ENCODE peak calls at places on chromosomes 3 and 15, in six cellular contexts. One of them, this sample, is unnamed.

GRCh38 chr3:70947584-70947983 is 635.1 kb upstream of the MDFIC2 start:
- DNase-seq in cardiac fibroblast: peak; percentile 38
- DNase-seq in GM06990: no peak
- DNase-seq in transverse colon: no peak
- DNase-seq in IMR-90: no peak
- DNase-seq in adrenal gland: peak; percentile 37
- DNase-seq in this sample: no peak

GRCh38 chr15:89615135-89615534 is 39.9 kb downstream of the TICRR start:
- DNase-seq in cardiac fibroblast: no peak
- DNase-seq in GM06990: no peak
- DNase-seq in transverse colon: no peak
- DNase-seq in IMR-90: no peak
- DNase-seq in adrenal gland: no peak
- DNase-seq in this sample: no peak

GRCh38 chr15:72229076-72229946 is 1.7 kb downstream of the PKM start:
- DNase-seq in cardiac fibroblast: peak; percentile 65
- DNase-seq in GM06990: peak; percentile 42
- DNase-seq in transverse colon: no peak
- DNase-seq in IMR-90: peak; percentile 24
- DNase-seq in adrenal gland: no peak
- DNase-seq in this sample: no peak

GRCh38 chr3:12449889-12450682 is 34.2 kb upstream of the TSEN2 start:
- DNase-seq in cardiac fibroblast: no peak
- DNase-seq in GM06990: no peak
- DNase-seq in transverse colon: no peak
- DNase-seq in IMR-90: no peak
- DNase-seq in adrenal gland: no peak
- DNase-seq in this sample: no peak

GRCh38 chr3:72058493-72059081 is 273.6 kb upstream of the PROK2 start:
- DNase-seq in cardiac fibroblast: no peak
- DNase-seq in GM06990: no peak
- DNase-seq in transverse colon: no peak
- DNase-seq in IMR-90: no peak
- DNase-seq in adrenal gland: no peak
- DNase-seq in this sample: no peak

GRCh38 chr3:187252311-187252710 is 39.2 kb downstream of the MASP1 start:
- DNase-seq in cardiac fibroblast: no peak
- DNase-seq in GM06990: no peak
- DNase-seq in transverse colon: no peak
- DNase-seq in IMR-90: peak; percentile 55
- DNase-seq in adrenal gland: no peak
- DNase-seq in this sample: no peak

GRCh38 chr3:47645551-47645950 is 66.9 kb upstream of the CSPG5 start:
- DNase-seq in cardiac fibroblast: no peak
- DNase-seq in GM06990: no peak
- DNase-seq in transverse colon: no peak
- DNase-seq in IMR-90: peak; percentile 35
- DNase-seq in adrenal gland: no peak
- DNase-seq in this sample: no peak

GRCh38 chr3:196624907-196625306 is 14.6 kb upstream of the NRROS start:
- DNase-seq in cardiac fibroblast: no peak
- DNase-seq in GM06990: no peak
- DNase-seq in transverse colon: no peak
- DNase-seq in IMR-90: no peak
- DNase-seq in adrenal gland: peak; percentile 59
- DNase-seq in this sample: no peak

GRCh38 chr3:146133436-146133835 is 27.5 kb downstream of the PLOD2 start:
- DNase-seq in cardiac fibroblast: peak; percentile 58
- DNase-seq in GM06990: no peak
- DNase-seq in transverse colon: no peak
- DNase-seq in IMR-90: peak; percentile 16
- DNase-seq in adrenal gland: no peak
- DNase-seq in this sample: no peak

GRCh38 chr3:75176886-75177285 is 487.2 kb upstream of the FRG2C start:
- DNase-seq in cardiac fibroblast: no peak
- DNase-seq in GM06990: no peak
- DNase-seq in transverse colon: no peak
- DNase-seq in IMR-90: no peak
- DNase-seq in adrenal gland: no peak
- DNase-seq in this sample: no peak

GRCh38 chr15:59549339-59549807 is 62.2 kb upstream of the GCNT3 start:
- DNase-seq in cardiac fibroblast: no peak
- DNase-seq in GM06990: no peak
- DNase-seq in transverse colon: peak; percentile 41
- DNase-seq in IMR-90: no peak
- DNase-seq in adrenal gland: no peak
- DNase-seq in this sample: no peak

GRCh38 chr3:41327718-41328117 is 128.4 kb downstream of the CTNNB1 start:
- DNase-seq in cardiac fibroblast: peak; percentile 66
- DNase-seq in GM06990: no peak
- DNase-seq in transverse colon: no peak
- DNase-seq in IMR-90: peak; percentile 26
- DNase-seq in adrenal gland: no peak
- DNase-seq in this sample: no peak

GRCh38 chr15:45719490-45719889 is 84.7 kb downstream of the SQOR start:
- DNase-seq in cardiac fibroblast: peak; percentile 45
- DNase-seq in GM06990: no peak
- DNase-seq in transverse colon: no peak
- DNase-seq in IMR-90: peak; percentile 7
- DNase-seq in adrenal gland: peak; percentile 33
- DNase-seq in this sample: no peak

GRCh38 chr3:134897391-134898131 is 102.5 kb downstream of the EPHB1 start:
- DNase-seq in cardiac fibroblast: no peak
- DNase-seq in GM06990: no peak
- DNase-seq in transverse colon: no peak
- DNase-seq in IMR-90: no peak
- DNase-seq in adrenal gland: no peak
- DNase-seq in this sample: no peak

GRCh38 chr3:194489736-194490612 is 3.2 kb upstream of the ATP13A3 start:
- DNase-seq in cardiac fibroblast: peak; percentile 78
- DNase-seq in GM06990: peak; percentile 54
- DNase-seq in transverse colon: no peak
- DNase-seq in IMR-90: peak; percentile 62
- DNase-seq in adrenal gland: no peak
- DNase-seq in this sample: no peak

GRCh38 chr15:74387141-74387541 is 19.7 kb upstream of the CYP11A1 start:
- DNase-seq in cardiac fibroblast: no peak
- DNase-seq in GM06990: no peak
- DNase-seq in transverse colon: no peak
- DNase-seq in IMR-90: no peak
- DNase-seq in adrenal gland: no peak
- DNase-seq in this sample: no peak

GRCh38 chr15:65055201-65055870 is 10.1 kb downstream of the SLC51B start:
- DNase-seq in cardiac fibroblast: no peak
- DNase-seq in GM06990: no peak
- DNase-seq in transverse colon: peak; percentile 67
- DNase-seq in IMR-90: peak; percentile 45
- DNase-seq in adrenal gland: peak; percentile 37
- DNase-seq in this sample: no peak

DNA sequence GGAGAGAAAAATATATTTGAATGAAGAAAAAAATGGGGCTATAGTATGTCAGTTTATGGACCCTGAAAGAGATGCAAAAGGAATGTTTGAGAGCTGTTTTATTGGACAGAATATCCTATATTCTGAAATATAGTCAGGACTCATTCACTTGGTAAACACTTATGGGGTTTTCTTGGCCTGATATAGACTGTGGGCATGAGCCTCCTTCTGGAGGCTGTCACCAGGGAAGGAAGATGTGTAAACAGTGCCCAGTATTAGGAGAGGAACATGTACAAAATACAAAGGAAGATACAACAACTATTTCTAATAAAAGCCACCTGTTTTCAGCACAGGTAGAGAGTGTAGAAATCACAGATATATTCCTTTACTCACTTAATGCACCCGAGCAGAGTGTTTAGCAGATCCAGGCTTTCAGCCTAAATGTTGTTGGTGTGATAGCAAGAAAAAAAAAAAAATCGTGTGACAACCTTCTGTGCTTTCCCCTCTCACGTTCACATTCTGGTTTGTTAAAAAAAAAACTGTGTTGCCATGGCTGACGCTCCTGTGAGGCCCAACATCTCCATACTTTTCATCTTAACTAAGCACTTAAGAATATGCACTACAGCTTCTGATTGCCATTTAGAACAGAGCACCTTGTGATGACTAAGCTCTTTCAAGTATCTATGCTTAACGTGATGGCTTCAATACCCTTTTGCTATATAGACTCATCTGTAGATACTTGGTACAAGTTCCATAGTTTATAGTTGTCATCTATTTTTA is 134.1 kb downstream of the MBNL1 start:
- DNase-seq in cardiac fibroblast: no peak
- DNase-seq in GM06990: no peak
- DNase-seq in transverse colon: no peak
- DNase-seq in IMR-90: peak; percentile 24
- DNase-seq in adrenal gland: no peak
- DNase-seq in this sample: no peak
- H3K4me3 ChIP-seq in cardiac fibroblast: no peak overlapping the region
- H3K4me3 ChIP-seq in GM06990: no peak overlapping the region
- H3K4me3 ChIP-seq in transverse colon: no peak overlapping the region
- H3K4me3 ChIP-seq in IMR-90: no peak overlapping the region
- H3K4me3 ChIP-seq in adrenal gland: no peak overlapping the region
- H3K4me3 ChIP-seq in this sample: no peak overlapping the region

GRCh38 chr3:161560006-161560637 is 63.5 kb downstream of the OTOL1 start:
- DNase-seq in cardiac fibroblast: peak; percentile 48
- DNase-seq in GM06990: no peak
- DNase-seq in transverse colon: peak; percentile 9
- DNase-seq in IMR-90: peak; percentile 7
- DNase-seq in adrenal gland: peak; percentile 30
- DNase-seq in this sample: no peak
- TF ChIP-seq CTCF in cardiac fibroblast: peak; percentile 67
- TF ChIP-seq CTCF in GM06990: peak; percentile 43
- TF ChIP-seq CTCF in transverse colon: peak; percentile 31
- TF ChIP-seq CTCF in IMR-90: peak; percentile 54
- TF ChIP-seq CTCF in adrenal gland: peak; percentile 41
- TF ChIP-seq CTCF in this sample: peak; percentile 68

GRCh38 chr3:31853580-31853979 is 127.5 kb downstream of the OSBPL10 start:
- DNase-seq in cardiac fibroblast: no peak
- DNase-seq in GM06990: no peak
- DNase-seq in transverse colon: peak; percentile 35
- DNase-seq in IMR-90: no peak
- DNase-seq in adrenal gland: no peak
- DNase-seq in this sample: no peak
- H3K4me3 ChIP-seq in cardiac fibroblast: no peak overlapping the region
- H3K4me3 ChIP-seq in GM06990: no peak overlapping the region
- H3K4me3 ChIP-seq in transverse colon: no peak overlapping the region
- H3K4me3 ChIP-seq in IMR-90: no peak overlapping the region
- H3K4me3 ChIP-seq in adrenal gland: no peak overlapping the region
- H3K4me3 ChIP-seq in this sample: no peak overlapping the region

DNA sequence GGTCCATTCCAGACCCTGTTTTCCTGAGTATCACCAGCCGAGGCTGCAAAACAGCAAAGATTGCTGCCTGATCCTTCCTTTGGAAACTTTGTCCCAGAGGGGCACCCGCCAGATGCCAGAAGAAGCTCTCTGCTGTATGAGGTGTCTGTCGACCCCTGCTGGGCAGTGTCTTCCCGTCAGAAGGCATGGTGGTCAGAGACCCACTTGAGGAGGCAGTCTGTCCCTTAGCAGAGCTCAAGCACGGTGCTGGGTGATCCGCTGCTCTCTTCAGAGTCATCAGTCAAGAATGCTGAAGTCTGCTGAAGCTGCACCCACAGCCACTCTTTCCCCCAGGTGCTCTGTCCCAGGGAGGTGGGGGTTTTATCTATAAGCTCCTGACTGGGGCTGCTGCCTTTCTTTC is 1121.2 kb downstream of the NSUN3 start:
- DNase-seq in cardiac fibroblast: no peak
- DNase-seq in GM06990: no peak
- DNase-seq in transverse colon: no peak
- DNase-seq in IMR-90: no peak
- DNase-seq in adrenal gland: no peak
- DNase-seq in this sample: no peak
- TF ChIP-seq CTCF in cardiac fibroblast: no peak
- TF ChIP-seq CTCF in GM06990: no peak
- TF ChIP-seq CTCF in transverse colon: no peak
- TF ChIP-seq CTCF in IMR-90: no peak
- TF ChIP-seq CTCF in adrenal gland: no peak
- TF ChIP-seq CTCF in this sample: no peak

DNA sequence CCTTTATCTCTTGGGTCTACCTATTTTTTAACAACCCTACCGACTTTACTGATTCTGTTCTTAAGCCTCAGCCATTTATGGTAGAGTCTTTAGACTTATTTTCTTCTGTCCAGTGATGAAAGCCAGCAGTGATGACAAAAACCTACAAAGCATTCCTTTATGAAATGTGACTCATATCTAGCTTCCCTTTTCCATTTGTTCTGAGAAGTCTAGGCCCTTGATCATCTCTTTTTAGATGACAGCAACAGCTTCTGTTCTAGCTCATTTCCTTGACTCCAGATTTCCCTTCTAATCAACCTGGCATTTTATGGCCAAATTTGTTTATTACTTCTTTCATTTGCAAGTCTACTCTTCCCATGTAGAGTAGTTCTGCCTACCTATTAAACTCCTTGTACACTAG is 36.1 kb downstream of the CFAP44 start:
- DNase-seq in cardiac fibroblast: peak; percentile 50
- DNase-seq in GM06990: no peak
- DNase-seq in transverse colon: no peak
- DNase-seq in IMR-90: peak; percentile 62
- DNase-seq in adrenal gland: no peak
- DNase-seq in this sample: no peak
- H3K4me3 ChIP-seq in cardiac fibroblast: no peak overlapping the region
- H3K4me3 ChIP-seq in GM06990: no peak overlapping the region
- H3K4me3 ChIP-seq in transverse colon: no peak overlapping the region
- H3K4me3 ChIP-seq in IMR-90: no peak overlapping the region
- H3K4me3 ChIP-seq in adrenal gland: no peak overlapping the region
- H3K4me3 ChIP-seq in this sample: no peak overlapping the region

GRCh38 chr3:119598410-119599098 is 869 bp downstream of the PLA1A start:
- DNase-seq in cardiac fibroblast: no peak
- DNase-seq in GM06990: peak; percentile 58
- DNase-seq in transverse colon: no peak
- DNase-seq in IMR-90: no peak
- DNase-seq in adrenal gland: no peak
- DNase-seq in this sample: no peak

GRCh38 chr3:119602676-119603075 is 5.0 kb downstream of the PLA1A start:
- DNase-seq in cardiac fibroblast: no peak
- DNase-seq in GM06990: no peak
- DNase-seq in transverse colon: no peak
- DNase-seq in IMR-90: no peak
- DNase-seq in adrenal gland: no peak
- DNase-seq in this sample: no peak

GRCh38 chr3:119599558-119600174 is 2.0 kb downstream of the PLA1A start:
- DNase-seq in cardiac fibroblast: no peak
- DNase-seq in GM06990: no peak
- DNase-seq in transverse colon: no peak
- DNase-seq in IMR-90: no peak
- DNase-seq in adrenal gland: no peak
- DNase-seq in this sample: no peak

GRCh38 chr3:119601154-119601553 is 3.5 kb downstream of the PLA1A start:
- DNase-seq in cardiac fibroblast: no peak
- DNase-seq in GM06990: no peak
- DNase-seq in transverse colon: no peak
- DNase-seq in IMR-90: no peak
- DNase-seq in adrenal gland: no peak
- DNase-seq in this sample: no peak

GRCh38 chr3:119600732-119601131 is 3.0 kb downstream of the PLA1A start:
- DNase-seq in cardiac fibroblast: no peak
- DNase-seq in GM06990: peak; percentile 82
- DNase-seq in transverse colon: no peak
- DNase-seq in IMR-90: no peak
- DNase-seq in adrenal gland: peak; percentile 71
- DNase-seq in this sample: no peak
- TF ChIP-seq CTCF in cardiac fibroblast: peak; percentile 34
- TF ChIP-seq CTCF in GM06990: peak; percentile 94
- TF ChIP-seq CTCF in transverse colon: peak; percentile 9
- TF ChIP-seq CTCF in IMR-90: peak; percentile 29
- TF ChIP-seq CTCF in adrenal gland: peak; percentile 63
- TF ChIP-seq CTCF in this sample: peak; percentile 39

This sample was measured in AG09309.